ENCODE peak calls at places on chromosomes 16 and 17, in four cellular contexts. One of them, this sample, is unnamed.

GRCh38 chr17:17738901-17739300 is 57.6 kb downstream of the RAI1 start:
- DNase-seq in fibroblast of lung: no peak
- DNase-seq in lower leg skin: no peak
- DNase-seq in fibroblast of pulmonary artery: peak; percentile 24
- DNase-seq in this sample: no peak

GRCh38 chr17:8807070-8807550 is 7.9 kb upstream of the MFSD6L start:
- DNase-seq in fibroblast of lung: no peak
- DNase-seq in lower leg skin: no peak
- DNase-seq in fibroblast of pulmonary artery: no peak
- DNase-seq in this sample: no peak

GRCh38 chr17:57832711-57833596 is 16.9 kb downstream of the MRPS23 start:
- DNase-seq in fibroblast of lung: peak; percentile 82
- DNase-seq in lower leg skin: peak; percentile 59
- DNase-seq in fibroblast of pulmonary artery: peak; percentile 83
- DNase-seq in this sample: peak; percentile 58

GRCh38 chr17:17811381-17812210 is 25.2 kb downstream of the SREBF1 start:
- DNase-seq in fibroblast of lung: peak; percentile 55
- DNase-seq in lower leg skin: no peak
- DNase-seq in fibroblast of pulmonary artery: peak; percentile 57
- DNase-seq in this sample: peak; percentile 42

GRCh38 chr17:75785770-75786538 is 1.3 kb downstream of the UNK start:
- DNase-seq in fibroblast of lung: peak; percentile 51
- DNase-seq in lower leg skin: no peak
- DNase-seq in fibroblast of pulmonary artery: peak; percentile 49
- DNase-seq in this sample: no peak

GRCh38 chr16:88721815-88722755 is 15.8 kb downstream of the CTU2 start:
- DNase-seq in fibroblast of lung: no peak
- DNase-seq in lower leg skin: no peak
- DNase-seq in fibroblast of pulmonary artery: no peak
- DNase-seq in this sample: no peak

GRCh38 chr16:46826618-46827017 is 4.4 kb downstream of the C16orf87 start:
- DNase-seq in fibroblast of lung: peak; percentile 71
- DNase-seq in lower leg skin: no peak
- DNase-seq in fibroblast of pulmonary artery: peak; percentile 11
- DNase-seq in this sample: no peak

GRCh38 chr17:47204722-47205418 is 4.3 kb upstream of the MYL4 start:
- DNase-seq in fibroblast of lung: peak; percentile 43
- DNase-seq in lower leg skin: no peak
- DNase-seq in fibroblast of pulmonary artery: no peak
- DNase-seq in this sample: no peak

GRCh38 chr17:47188266-47188665 is 829 bp downstream of the CDC27 start:
- DNase-seq in fibroblast of lung: peak; percentile 67
- DNase-seq in lower leg skin: no peak
- DNase-seq in fibroblast of pulmonary artery: peak; percentile 59
- DNase-seq in this sample: no peak

GRCh38 chr16:85768225-85768624 is 17.3 kb upstream of the C16orf74 start:
- DNase-seq in fibroblast of lung: no peak
- DNase-seq in lower leg skin: no peak
- DNase-seq in fibroblast of pulmonary artery: no peak
- DNase-seq in this sample: no peak

GRCh38 chr17:64418506-64419339 is 28.1 kb upstream of the PECAM1 start:
- DNase-seq in fibroblast of lung: peak; percentile 89
- DNase-seq in lower leg skin: no peak
- DNase-seq in fibroblast of pulmonary artery: peak; percentile 88
- DNase-seq in this sample: no peak

GRCh38 chr16:48384305-48384981 is 770 bp downstream of the SIAH1 start:
- DNase-seq in fibroblast of lung: peak; percentile 73
- DNase-seq in lower leg skin: peak; percentile 38
- DNase-seq in fibroblast of pulmonary artery: peak; percentile 66
- DNase-seq in this sample: peak; percentile 51

GRCh38 chr16:88357306-88358032 is 25.3 kb upstream of the ZNF469 start:
- DNase-seq in fibroblast of lung: no peak
- DNase-seq in lower leg skin: no peak
- DNase-seq in fibroblast of pulmonary artery: no peak
- DNase-seq in this sample: no peak

GRCh38 chr17:78899361-78900260 is 3.4 kb downstream of the CEP295NL start:
- DNase-seq in fibroblast of lung: peak; percentile 45
- DNase-seq in lower leg skin: no peak
- DNase-seq in fibroblast of pulmonary artery: peak; percentile 26
- DNase-seq in this sample: no peak

GRCh38 chr16:75196826-75197225 is 10.1 kb downstream of the CTRB2 start:
- DNase-seq in fibroblast of lung: no peak
- DNase-seq in lower leg skin: no peak
- DNase-seq in fibroblast of pulmonary artery: no peak
- DNase-seq in this sample: no peak

GRCh38 chr17:28227278-28228108 is 91.5 kb upstream of the TMEM97 start:
- DNase-seq in fibroblast of lung: peak; percentile 19
- DNase-seq in lower leg skin: no peak
- DNase-seq in fibroblast of pulmonary artery: peak; percentile 23
- DNase-seq in this sample: no peak

GRCh38 chr16:116015-116414 is 22.5 kb downstream of the NPRL3 start:
- DNase-seq in fibroblast of lung: no peak
- DNase-seq in lower leg skin: no peak
- DNase-seq in fibroblast of pulmonary artery: no peak
- DNase-seq in this sample: no peak

GRCh38 chr16:57039148-57039812 is 49.9 kb downstream of the NLRC5 start:
- DNase-seq in fibroblast of lung: peak; percentile 77
- DNase-seq in lower leg skin: no peak
- DNase-seq in fibroblast of pulmonary artery: peak; percentile 84
- DNase-seq in this sample: no peak

GRCh38 chr17:61928101-61928436 is 287 bp upstream of the INTS2 start:
- DNase-seq in fibroblast of lung: no peak
- DNase-seq in lower leg skin: no peak
- DNase-seq in fibroblast of pulmonary artery: no peak
- DNase-seq in this sample: no peak
- H3K4me3 ChIP-seq in fibroblast of lung: no peak overlapping the region
- H3K4me3 ChIP-seq in lower leg skin: no peak overlapping the region
- H3K4me3 ChIP-seq in fibroblast of pulmonary artery: peak overlapping the region; percentile 92
- H3K4me3 ChIP-seq in this sample: peak overlapping the region; percentile 66

GRCh38 chr16:67284699-67285646 is 5.6 kb downstream of the PLEKHG4 start:
- DNase-seq in fibroblast of lung: no peak
- DNase-seq in lower leg skin: no peak
- DNase-seq in fibroblast of pulmonary artery: peak; percentile 39
- DNase-seq in this sample: no peak
- TF ChIP-seq CTCF in fibroblast of lung: peak; percentile 29
- TF ChIP-seq CTCF in lower leg skin: no peak
- TF ChIP-seq CTCF in fibroblast of pulmonary artery: peak; percentile 53
- TF ChIP-seq CTCF in this sample: peak; percentile 20

GRCh38 chr17:49687878-49688491 is 10.1 kb upstream of the SPOP start:
- DNase-seq in fibroblast of lung: peak; percentile 26
- DNase-seq in lower leg skin: no peak
- DNase-seq in fibroblast of pulmonary artery: peak; percentile 84
- DNase-seq in this sample: no peak
- H3K4me3 ChIP-seq in fibroblast of lung: no peak overlapping the region
- H3K4me3 ChIP-seq in lower leg skin: no peak overlapping the region
- H3K4me3 ChIP-seq in fibroblast of pulmonary artery: no peak overlapping the region
- H3K4me3 ChIP-seq in this sample: no peak overlapping the region

DNA sequence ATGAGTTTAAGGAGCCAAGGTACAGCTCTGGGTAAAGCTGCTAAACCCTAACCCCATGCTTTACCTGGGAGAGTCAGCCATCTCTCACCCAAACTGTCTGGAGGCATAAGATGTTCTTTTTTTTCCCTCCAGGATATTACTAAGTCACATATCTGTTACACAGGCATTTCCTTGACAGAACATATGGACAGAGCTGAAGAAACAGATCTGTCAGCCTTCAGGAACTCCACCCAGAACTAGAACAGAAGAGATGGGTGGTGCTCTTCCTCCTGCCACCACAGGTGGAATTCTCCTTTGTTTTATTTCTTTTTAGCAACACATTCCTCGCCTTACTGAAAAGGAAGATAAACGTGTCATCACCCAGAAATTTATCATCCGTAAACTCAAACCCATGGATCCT is 8.7 kb downstream of the MYCBPAP start:
- DNase-seq in fibroblast of lung: no peak
- DNase-seq in lower leg skin: no peak
- DNase-seq in fibroblast of pulmonary artery: no peak
- DNase-seq in this sample: no peak
- TF ChIP-seq CTCF in fibroblast of lung: no peak
- TF ChIP-seq CTCF in lower leg skin: no peak
- TF ChIP-seq CTCF in fibroblast of pulmonary artery: no peak
- TF ChIP-seq CTCF in this sample: no peak

GRCh38 chr16:25023541-25023940 is 8.4 kb upstream of the ARHGAP17 start:
- DNase-seq in fibroblast of lung: no peak
- DNase-seq in lower leg skin: no peak
- DNase-seq in fibroblast of pulmonary artery: no peak
- DNase-seq in this sample: no peak

GRCh38 chr16:25014500-25015147 is 545 bp downstream of the ARHGAP17 start:
- DNase-seq in fibroblast of lung: peak; percentile 52
- DNase-seq in lower leg skin: no peak
- DNase-seq in fibroblast of pulmonary artery: peak; percentile 58
- DNase-seq in this sample: peak; percentile 52

GRCh38 chr16:25013751-25014499 is 1.2 kb downstream of the ARHGAP17 start:
- DNase-seq in fibroblast of lung: no peak
- DNase-seq in lower leg skin: no peak
- DNase-seq in fibroblast of pulmonary artery: no peak
- DNase-seq in this sample: no peak

GRCh38 chr16:25020112-25020591 is 5.0 kb upstream of the ARHGAP17 start:
- DNase-seq in fibroblast of lung: no peak
- DNase-seq in lower leg skin: no peak
- DNase-seq in fibroblast of pulmonary artery: no peak
- DNase-seq in this sample: no peak

GRCh38 chr16:25018972-25019617 is 3.9 kb upstream of the ARHGAP17 start:
- DNase-seq in fibroblast of lung: no peak
- DNase-seq in lower leg skin: no peak
- DNase-seq in fibroblast of pulmonary artery: no peak
- DNase-seq in this sample: no peak
- H3K4me3 ChIP-seq in fibroblast of lung: no peak overlapping the region
- H3K4me3 ChIP-seq in lower leg skin: no peak overlapping the region
- H3K4me3 ChIP-seq in fibroblast of pulmonary artery: no peak overlapping the region
- H3K4me3 ChIP-seq in this sample: no peak overlapping the region

DNA sequence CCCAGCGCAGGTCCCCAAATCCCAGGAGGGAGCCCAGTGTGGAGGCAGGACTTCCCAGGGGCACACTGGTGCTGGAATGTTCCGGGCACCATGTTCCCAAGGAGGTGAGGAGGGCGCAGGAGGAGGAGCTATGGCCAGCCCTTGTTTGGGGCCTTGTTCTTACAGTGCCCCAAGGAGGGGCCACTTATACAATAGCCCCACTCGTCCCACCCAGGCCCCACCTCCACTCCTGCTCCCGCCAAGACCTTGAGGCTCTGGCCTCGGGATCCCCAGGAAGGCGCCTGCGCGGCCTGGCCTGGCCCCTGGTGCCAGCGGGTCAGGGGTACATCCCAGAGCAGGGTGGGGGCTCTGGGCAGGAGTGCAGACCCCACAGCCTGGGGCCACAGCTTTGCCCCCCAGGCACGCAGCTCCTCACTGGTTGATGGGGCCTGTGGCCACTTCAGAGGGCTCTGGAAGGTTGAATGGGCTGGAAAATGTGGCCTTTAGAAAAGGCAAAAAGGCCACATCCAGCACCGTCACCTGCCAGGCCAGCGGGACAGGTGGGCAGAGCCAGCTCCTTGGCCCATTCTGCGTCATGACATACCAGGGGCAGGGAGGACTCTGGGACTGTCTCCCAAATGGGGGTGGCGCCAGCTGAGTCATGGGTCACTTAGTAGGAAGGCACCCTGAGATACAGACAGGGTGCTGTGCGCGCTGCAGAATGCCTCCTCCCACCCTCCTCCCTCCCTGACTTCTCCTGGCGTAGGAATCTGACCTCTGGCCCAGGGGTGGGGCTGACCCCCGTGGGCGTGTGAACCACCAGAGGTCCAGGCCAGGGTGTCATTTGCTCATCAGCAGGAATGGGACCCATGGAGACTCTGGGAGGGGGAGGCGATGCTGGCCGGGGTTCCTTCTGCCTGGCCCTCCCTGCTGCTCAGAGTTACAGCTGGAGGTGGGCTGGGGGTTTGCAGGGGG is 32.3 kb upstream of the PVALEF start:
- DNase-seq in fibroblast of lung: no peak
- DNase-seq in lower leg skin: no peak
- DNase-seq in fibroblast of pulmonary artery: no peak
- DNase-seq in this sample: no peak
- TF ChIP-seq CTCF in fibroblast of lung: no peak
- TF ChIP-seq CTCF in lower leg skin: no peak
- TF ChIP-seq CTCF in fibroblast of pulmonary artery: no peak
- TF ChIP-seq CTCF in this sample: no peak

DNA sequence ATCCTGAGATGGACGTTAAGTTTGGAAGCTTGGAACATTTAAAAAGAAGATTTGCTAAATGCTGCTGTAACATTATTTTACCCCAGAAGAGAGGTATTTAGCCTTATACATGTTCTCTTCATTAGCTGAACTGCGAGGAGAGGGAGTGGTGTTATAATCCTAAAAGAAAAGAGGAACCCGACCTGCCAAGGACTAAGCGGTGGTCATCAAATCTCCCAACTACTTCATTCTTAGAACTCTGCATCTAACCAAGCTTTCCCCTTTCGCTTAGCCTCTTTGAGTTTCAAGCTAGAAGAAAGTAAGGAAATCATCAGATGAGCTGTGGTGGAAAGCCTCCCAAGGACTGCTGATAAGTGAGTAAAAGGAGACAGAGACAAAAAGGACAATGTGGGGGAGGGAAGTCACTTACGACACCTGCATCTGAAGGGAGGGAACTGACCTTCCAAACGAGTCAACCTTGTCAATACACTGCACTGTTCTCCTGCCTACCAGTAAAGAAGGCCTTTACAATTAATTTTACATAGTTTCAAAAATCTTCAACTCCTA is 121.3 kb downstream of the TRIM37 start:
- DNase-seq in fibroblast of lung: no peak
- DNase-seq in lower leg skin: no peak
- DNase-seq in fibroblast of pulmonary artery: no peak
- DNase-seq in this sample: no peak
- H3K4me3 ChIP-seq in fibroblast of lung: no peak overlapping the region
- H3K4me3 ChIP-seq in lower leg skin: no peak overlapping the region
- H3K4me3 ChIP-seq in fibroblast of pulmonary artery: no peak overlapping the region
- H3K4me3 ChIP-seq in this sample: no peak overlapping the region

DNA sequence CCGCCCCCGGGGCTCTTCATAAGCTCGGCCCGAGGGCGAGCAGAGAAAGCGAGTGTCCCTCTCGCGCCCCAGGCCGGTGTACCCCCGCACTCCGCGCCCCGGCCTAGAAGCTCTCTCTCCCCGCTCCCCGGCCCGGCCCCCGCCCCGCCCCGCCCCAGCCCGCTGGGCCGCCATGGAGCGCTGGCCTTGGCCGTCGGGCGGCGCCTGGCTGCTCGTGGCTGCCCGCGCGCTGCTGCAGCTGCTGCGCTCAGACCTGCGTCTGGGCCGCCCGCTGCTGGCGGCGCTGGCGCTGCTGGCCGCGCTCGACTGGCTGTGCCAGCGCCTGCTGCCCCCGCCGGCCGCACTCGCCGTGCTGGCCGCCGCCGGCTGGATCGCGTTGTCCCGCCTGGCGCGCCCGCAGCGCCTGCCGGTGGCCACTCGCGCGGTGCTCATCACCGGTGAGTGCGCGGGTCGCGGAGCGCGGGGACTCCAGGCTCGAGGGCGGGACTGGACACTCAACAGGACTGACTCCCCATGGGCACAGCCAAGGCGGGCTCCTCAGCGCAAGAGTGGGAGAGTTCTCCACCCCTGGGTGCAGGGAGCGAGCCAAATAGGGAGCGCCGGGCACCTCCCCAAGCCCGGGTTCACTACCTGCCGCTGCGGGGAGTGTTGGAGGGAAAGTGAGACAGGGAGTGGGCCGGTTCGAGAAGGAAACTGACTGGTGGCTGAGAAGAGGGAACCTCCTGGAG is at the start of gene HSD11B2:
- DNase-seq in fibroblast of lung: peak; percentile 36
- DNase-seq in lower leg skin: no peak
- DNase-seq in fibroblast of pulmonary artery: peak; percentile 42
- DNase-seq in this sample: peak; percentile 74
- TF ChIP-seq CTCF in fibroblast of lung: no peak
- TF ChIP-seq CTCF in lower leg skin: no peak
- TF ChIP-seq CTCF in fibroblast of pulmonary artery: no peak
- TF ChIP-seq CTCF in this sample: no peak

This sample was measured in uterus.